ENCODE peak calls at places on chromosomes 5 and 9, in four cellular contexts. U is CD8-positive, alpha-beta memory T cell; O is choroid plexus epithelial cell; P is fibroblast of pulmonary artery. H is an unnamed sample.

GRCh38 chr9:13109781-13110180 is 169.7 kb downstream of the MPDZ start:
- DNase-seq in U (no peak), O (no peak), P (no peak), H (no peak)

GRCh38 chr5:125410501-125411162 is 664.2 kb upstream of the ZNF608 start:
- DNase-seq in O (peak; percentile 70), U (no peak), P (peak; percentile 80), H (no peak)

GRCh38 chr5:117077142-117077541 is 502.5 kb upstream of the SEMA6A start:
- DNase-seq in P (peak; percentile 26), U (no peak), O (peak; percentile 7), H (peak; percentile 14)

GRCh38 chr9:132472199-132472598 is 62.2 kb downstream of the CFAP77 start:
- DNase-seq in U (no peak), P (no peak), O (no peak), H (no peak)

GRCh38 chr9:136383436-136383835 is 10.0 kb upstream of the CARD9 start:
- DNase-seq in P (no peak), U (no peak), O (no peak), H (no peak)

GRCh38 chr5:143008809-143009521 is 238.8 kb downstream of the ARHGAP26 start:
- DNase-seq in U (peak; percentile 78), O (peak; percentile 92), P (peak; percentile 93), H (peak; percentile 46)

GRCh38 chr5:35194636-35195471 is 35.4 kb downstream of the PRLR start:
- DNase-seq in O (no peak), U (no peak), P (no peak), H (peak; percentile 44)

GRCh38 chr5:2996248-2996647 is 244.8 kb upstream of the IRX2 start:
- DNase-seq in O (no peak), P (no peak), U (no peak), H (no peak)

GRCh38 chr5:128844354-128844923 is 120.8 kb upstream of the SLC27A6 start:
- DNase-seq in O (peak; percentile 63), P (peak; percentile 60), U (no peak), H (peak; percentile 25)

GRCh38 chr5:142422426-142422825 is 97.6 kb upstream of the SPRY4 start:
- DNase-seq in O (peak; percentile 82), P (peak; percentile 56), U (no peak), H (no peak)

GRCh38 chr9:19127881-19128719 is 808 bp upstream of the PLIN2 start:
- DNase-seq in U (peak; percentile 3), O (peak; percentile 61), P (no peak), H (peak; percentile 57)

GRCh38 chr9:134391319-134392231 is 65.3 kb downstream of the RXRA start:
- DNase-seq in U (peak; percentile 72), P (no peak), O (no peak), H (no peak)

GRCh38 chr5:139820606-139821005 is 25.0 kb downstream of the PSD2 start:
- DNase-seq in O (no peak), U (no peak), P (no peak), H (no peak)

DNA sequence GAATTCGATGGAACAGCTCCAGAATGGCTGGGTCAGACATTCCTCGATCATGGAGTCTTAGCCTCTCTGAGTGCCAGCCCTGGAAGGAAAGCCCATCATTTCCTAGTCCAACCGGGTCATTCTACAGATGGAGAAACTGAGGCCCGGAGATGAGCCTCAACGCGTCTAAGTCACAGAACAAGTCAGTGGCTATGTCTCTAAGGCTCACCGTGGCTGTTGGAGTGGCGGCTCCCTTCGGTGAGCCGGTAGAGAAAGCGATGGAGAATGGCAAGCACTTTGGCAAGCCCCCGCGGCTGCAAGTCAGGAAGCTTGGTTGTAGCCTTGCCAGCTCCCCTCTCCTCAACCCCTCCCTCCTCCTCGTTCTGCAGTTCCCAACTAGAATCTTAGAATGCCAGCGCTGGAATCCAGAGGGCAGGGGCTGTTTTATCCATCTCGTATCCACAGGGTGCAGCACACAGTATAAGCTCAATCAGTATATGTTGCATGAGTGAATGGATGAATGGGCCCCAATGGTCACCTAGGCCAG is 428 bp upstream of the ARSI start:
- DNase-seq in P (peak; percentile 72), O (no peak), U (no peak), H (no peak)
- H3K4me3 ChIP-seq in P (no peak overlapping the region), O (peak overlapping the region; percentile 56), U (no peak overlapping the region), H (no peak overlapping the region)

GRCh38 chr9:120931278-120932085 is 4.9 kb upstream of the TRAF1 start:
- DNase-seq in U (peak; percentile 45), P (peak; percentile 80), O (peak; percentile 72), H (peak; percentile 70)
- H3K4me3 ChIP-seq in U (peak overlapping the region; percentile 6), P (no peak overlapping the region), O (no peak overlapping the region), H (no peak overlapping the region)

DNA sequence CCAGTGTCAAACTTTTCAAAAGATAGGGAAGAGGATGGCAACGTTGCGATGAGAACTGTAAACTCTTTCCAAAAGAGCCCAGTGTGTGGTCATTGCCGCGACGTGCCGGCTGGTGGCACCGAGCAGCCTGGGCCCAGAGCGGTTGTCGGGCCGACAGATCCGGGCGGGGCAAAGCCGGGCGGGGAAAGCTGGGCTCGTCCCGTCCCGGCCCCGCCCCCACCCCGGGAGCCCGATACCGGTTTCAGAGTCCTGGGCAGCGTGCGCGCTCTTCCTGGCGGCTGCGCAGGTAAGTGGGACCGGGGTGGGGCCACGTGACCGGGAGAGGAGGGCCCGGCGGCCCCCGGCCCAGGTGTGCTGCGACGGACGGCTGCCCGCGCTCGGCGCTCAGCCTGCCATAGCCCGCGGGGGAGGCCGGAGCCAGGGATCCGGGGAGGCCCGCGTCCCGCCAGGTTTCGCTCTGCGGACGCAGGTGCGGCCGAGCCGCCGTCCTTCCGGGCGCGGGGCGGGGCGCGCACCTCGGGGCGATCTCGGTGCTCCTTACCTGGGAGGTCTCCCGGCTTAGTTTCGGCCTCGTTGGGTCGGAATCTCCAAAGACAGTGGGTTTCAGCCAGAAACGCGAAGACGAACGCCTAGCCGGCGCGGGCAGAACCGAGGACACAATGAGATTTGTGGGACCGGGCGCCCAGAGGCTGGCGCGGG is at the start of gene MARVELD2:
- DNase-seq in O (peak; percentile 52), P (peak; percentile 31), U (peak; percentile 28), H (no peak)
- H3K4me3 ChIP-seq in O (peak within 1 kb of the TSS; percentile 67), P (peak within 1 kb of the TSS; percentile 44), U (peak within 1 kb of the TSS; percentile 45), H (no peak within 1 kb of the TSS)

DNA sequence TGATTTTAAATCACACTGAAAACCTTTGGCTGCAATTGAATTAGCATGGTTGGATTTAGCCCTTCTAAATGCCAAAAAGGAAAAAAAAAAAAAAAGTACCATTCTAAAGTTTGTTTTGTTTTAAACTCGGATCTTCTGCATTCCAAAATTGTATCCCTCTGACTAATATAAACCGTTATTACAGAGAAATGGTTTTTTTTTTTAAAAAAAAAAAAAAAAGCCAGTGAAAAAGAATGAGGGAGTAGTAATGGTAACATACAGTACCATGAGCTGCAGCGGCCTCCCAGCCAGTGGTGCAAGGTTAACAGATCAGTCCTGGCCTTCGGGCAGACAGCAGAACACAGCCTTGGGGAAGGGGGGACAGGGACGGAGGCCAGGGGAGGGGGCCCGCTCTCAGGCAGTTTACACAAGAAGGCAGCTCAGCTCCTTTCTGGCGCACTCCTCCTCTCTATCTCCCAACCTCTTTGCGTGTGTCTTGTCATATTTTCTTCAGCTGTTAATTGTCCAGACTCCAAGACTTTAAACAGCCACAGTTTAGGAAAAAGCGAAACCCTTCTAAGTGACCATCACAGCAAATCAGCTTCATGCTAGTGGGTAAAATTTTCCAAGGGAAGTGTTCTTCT is 165.9 kb downstream of the BNC2 start:
- DNase-seq in O (peak; percentile 84), U (no peak), P (no peak), H (no peak)
- H3K4me3 ChIP-seq in O (peak overlapping the region; percentile 44), U (no peak overlapping the region), P (peak overlapping the region; percentile 63), H (no peak overlapping the region)

DNA sequence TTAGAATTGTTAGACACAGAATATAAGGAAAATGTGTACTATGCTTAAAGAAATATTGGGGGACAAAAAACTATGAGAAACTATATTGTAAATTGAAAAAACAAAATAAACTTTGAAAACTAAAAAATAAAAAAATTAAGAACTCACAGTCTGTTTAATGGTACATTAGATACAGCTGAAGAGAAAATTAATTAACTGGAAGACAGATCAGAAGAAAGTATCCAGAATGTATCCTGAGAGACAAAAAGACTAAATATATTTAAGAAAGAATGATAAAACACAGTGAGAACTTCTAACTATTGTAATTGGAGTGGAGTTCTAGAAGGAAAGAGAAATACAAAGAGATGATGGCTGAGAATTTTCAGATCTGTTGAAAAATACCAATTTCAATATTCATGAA is 57.6 kb upstream of the SH3PXD2B start:
- DNase-seq in U (no peak), P (no peak), O (no peak), H (no peak)
- H3K4me3 ChIP-seq in U (no peak overlapping the region), P (no peak overlapping the region), O (no peak overlapping the region), H (no peak overlapping the region)

DNA sequence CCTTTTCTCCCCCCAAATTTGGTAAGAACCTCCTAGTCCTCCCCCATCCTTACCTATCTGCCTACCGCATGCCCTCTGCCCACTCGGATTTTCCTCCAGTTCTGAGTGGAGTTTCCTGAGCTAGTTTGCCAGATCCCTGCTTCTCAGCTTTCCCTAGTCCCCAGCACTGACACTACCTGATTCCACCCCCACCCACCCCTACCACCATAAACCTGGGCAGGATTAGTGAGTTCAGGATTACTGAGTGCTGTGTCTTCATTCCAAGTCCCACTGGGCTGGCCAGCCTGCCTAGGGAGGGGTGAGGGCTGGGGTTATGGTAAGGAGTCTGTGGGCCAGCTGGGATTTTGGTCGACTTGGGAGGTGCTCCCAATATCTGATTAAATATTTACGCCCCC is 3.9 kb downstream of the PITX1 start:
- DNase-seq in P (no peak), O (no peak), U (no peak), H (no peak)
- H3K4me3 ChIP-seq in P (no peak overlapping the region), O (no peak overlapping the region), U (no peak overlapping the region), H (no peak overlapping the region)

GRCh38 chr9:33415152-33416038 is 13.0 kb upstream of the AQP7 start:
- DNase-seq in O (peak; percentile 54), P (peak; percentile 46), U (peak; percentile 83), H (peak; percentile 82)

GRCh38 chr9:33414263-33414662 is 11.9 kb upstream of the AQP7 start:
- DNase-seq in P (no peak), U (no peak), O (no peak), H (no peak)

GRCh38 chr9:33419904-33420303 is 17.5 kb upstream of the AQP7 start:
- DNase-seq in P (no peak), O (no peak), U (no peak), H (no peak)

GRCh38 chr9:33418090-33418489 is 15.7 kb upstream of the AQP7 start:
- DNase-seq in U (no peak), P (no peak), O (no peak), H (no peak)

DNA sequence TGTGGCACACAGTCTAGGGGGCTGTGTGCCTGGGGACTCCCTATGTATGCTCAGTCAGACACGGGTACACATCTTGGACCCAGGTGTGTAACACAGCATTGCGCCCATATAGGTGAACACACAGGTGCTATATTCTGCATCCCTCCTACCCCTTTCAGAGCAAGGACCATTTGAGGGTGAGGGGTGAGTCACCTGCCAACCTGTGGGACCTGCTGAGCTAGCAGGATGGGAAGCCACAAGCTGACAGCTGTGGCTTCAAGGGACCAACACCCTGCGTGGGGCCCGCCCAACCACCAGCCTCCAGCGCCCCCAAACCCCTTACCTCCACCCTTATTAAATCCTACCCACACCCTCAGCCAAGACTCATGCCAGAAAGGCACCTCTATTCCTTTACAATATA is 14.6 kb upstream of the AQP7 start:
- DNase-seq in U (peak; percentile 9), O (no peak), P (no peak), H (peak; percentile 4)
- H3K4me3 ChIP-seq in U (peak overlapping the region; percentile 26), O (no peak overlapping the region), P (no peak overlapping the region), H (no peak overlapping the region)